ENCODE peak calls at places on chromosome 10, in ten cellular contexts. S, V, K, I, H, W, U, N, D and T are unnamed samples.

GRCh38 chr10:130174343-130174742 is 38.2 kb downstream of the GLRX3 start:
- DNase-seq in S (no peak), V (no peak), U (no peak), D (no peak), H (no peak), N (no peak), W (peak), I (no peak), K (no peak), T (no peak)

GRCh38 chr10:70652761-70653657 is 19.3 kb upstream of the ADAMTS14 start:
- DNase-seq in S (peak), W (peak), U (peak), H (peak), D (no peak), V (no peak), K (peak), I (no peak), N (no peak), T (peak)

GRCh38 chr10:22503315-22504090 is 158.2 kb downstream of the SPAG6 start:
- DNase-seq in S (no peak), N (no peak), K (no peak), I (no peak), H (no peak), W (peak), D (no peak), V (no peak), U (no peak), T (no peak)

GRCh38 chr10:49379596-49380410 is 16.1 kb downstream of the DRGX start:
- DNase-seq in D (no peak), S (no peak), N (no peak), I (no peak), V (peak), U (no peak), W (no peak), K (peak), H (no peak), T (no peak)

GRCh38 chr10:35446439-35446838 is 110.1 kb downstream of the CCNY start:
- DNase-seq in V (no peak), I (no peak), S (no peak), U (no peak), H (no peak), N (no peak), D (no peak), W (no peak), K (no peak), T (no peak)

GRCh38 chr10:103513383-103514060 is 20.0 kb downstream of the NEURL1 start:
- DNase-seq in V (no peak), H (no peak), N (no peak), S (no peak), W (no peak), U (peak), D (no peak), K (no peak), I (no peak), T (no peak)

GRCh38 chr10:4812952-4813351 is 13.1 kb upstream of the AKR1E2 start:
- DNase-seq in V (no peak), N (no peak), K (peak), D (peak), W (peak), U (no peak), S (peak), I (no peak), H (peak), T (peak)

GRCh38 chr10:104638861-104639594 is 2.1 kb upstream of the SORCS3 start:
- DNase-seq in W (no peak), V (peak), H (no peak), S (no peak), I (peak), U (peak), D (no peak), K (no peak), N (no peak), T (no peak)

GRCh38 chr10:61757525-61758397 is 95.0 kb downstream of the CABCOCO1 start:
- DNase-seq in N (no peak), U (no peak), K (peak), W (peak), H (peak), S (peak), V (no peak), I (no peak), D (no peak), T (peak)

GRCh38 chr10:120423350-120424197 is 33.5 kb upstream of the PLPP4 start:
- DNase-seq in D (peak), H (no peak), I (peak), S (no peak), V (peak), W (peak), K (peak), N (no peak), U (no peak), T (peak)

GRCh38 chr10:114917927-114918672 is 19.9 kb upstream of the TRUB1 start:
- DNase-seq in V (peak), W (peak), I (peak), K (peak), D (no peak), H (no peak), U (no peak), N (no peak), S (no peak), T (peak)

GRCh38 chr10:22615819-22616499 is 98.4 kb downstream of the PIP4K2A start:
- DNase-seq in S (no peak), N (peak), V (no peak), I (no peak), W (peak), U (peak), D (no peak), H (no peak), K (peak), T (no peak)

GRCh38 chr10:43903451-43903850 is 254.8 kb upstream of the ZNF32 start:
- DNase-seq in N (no peak), H (no peak), U (no peak), I (no peak), S (no peak), W (no peak), D (no peak), V (no peak), K (no peak), T (no peak)

GRCh38 chr10:104485632-104486031 is 132.0 kb downstream of the CFAP58 start:
- DNase-seq in U (no peak), W (no peak), N (no peak), K (no peak), V (peak), H (no peak), I (peak), D (no peak), S (no peak), T (no peak)

GRCh38 chr10:34769941-34770340 is 45.2 kb downstream of the PARD3 start:
- DNase-seq in U (no peak), H (no peak), D (no peak), W (no peak), K (no peak), S (no peak), I (no peak), N (no peak), V (no peak), T (no peak)

GRCh38 chr10:117188399-117188798 is 8.9 kb upstream of the KCNK18 start:
- DNase-seq in W (no peak), D (no peak), U (no peak), N (no peak), V (no peak), K (no peak), H (no peak), I (no peak), S (no peak), T (no peak)

GRCh38 chr10:1242975-1243374 is 186.8 kb downstream of the WDR37 start:
- DNase-seq in D (no peak), H (no peak), N (no peak), K (no peak), W (no peak), I (no peak), U (no peak), S (no peak), V (no peak), T (no peak)

GRCh38 chr10:82924711-82925110 is 1049.7 kb downstream of the NRG3 start:
- DNase-seq in H (no peak), D (no peak), U (no peak), S (no peak), W (no peak), K (no peak), V (no peak), N (no peak), I (no peak), T (no peak)

GRCh38 chr10:48364659-48365405 is 58.4 kb downstream of the MAPK8 start:
- DNase-seq in V (no peak), K (peak), N (no peak), D (no peak), S (no peak), U (no peak), H (peak), I (no peak), W (peak), T (peak)

GRCh38 chr10:132321726-132322125 is 10.3 kb upstream of the LRRC27 start:
- DNase-seq in I (no peak), N (no peak), K (no peak), H (no peak), W (no peak), D (no peak), V (no peak), S (no peak), U (no peak), T (no peak)

GRCh38 chr10:130234171-130234965 is 98.2 kb downstream of the GLRX3 start:
- DNase-seq in S (no peak), N (no peak), V (no peak), H (no peak), I (no peak), K (no peak), W (no peak), U (no peak), D (no peak), T (no peak)

GRCh38 chr10:119426699-119427098 is 115.8 kb downstream of the RGS10 start:
- DNase-seq in S (no peak), N (no peak), I (no peak), K (no peak), D (no peak), W (no peak), V (no peak), H (no peak), U (peak), T (no peak)

GRCh38 chr10:78925800-78926319 is 142.9 kb upstream of the ZMIZ1 start:
- DNase-seq in N (no peak), I (no peak), U (no peak), W (peak), V (no peak), H (peak), D (no peak), S (peak), K (peak), T (peak)

GRCh38 chr10:102400061-102400460 is 4.6 kb downstream of the NFKB2 start:
- DNase-seq in S (no peak), U (peak), I (no peak), H (no peak), W (no peak), V (no peak), N (no peak), D (no peak), K (no peak), T (no peak)
- H3K4me3 ChIP-seq in S (no peak), U (no peak), I (no peak), H (peak), W (peak), V (peak), N (peak), D (no peak), K (peak), T (no peak)

DNA sequence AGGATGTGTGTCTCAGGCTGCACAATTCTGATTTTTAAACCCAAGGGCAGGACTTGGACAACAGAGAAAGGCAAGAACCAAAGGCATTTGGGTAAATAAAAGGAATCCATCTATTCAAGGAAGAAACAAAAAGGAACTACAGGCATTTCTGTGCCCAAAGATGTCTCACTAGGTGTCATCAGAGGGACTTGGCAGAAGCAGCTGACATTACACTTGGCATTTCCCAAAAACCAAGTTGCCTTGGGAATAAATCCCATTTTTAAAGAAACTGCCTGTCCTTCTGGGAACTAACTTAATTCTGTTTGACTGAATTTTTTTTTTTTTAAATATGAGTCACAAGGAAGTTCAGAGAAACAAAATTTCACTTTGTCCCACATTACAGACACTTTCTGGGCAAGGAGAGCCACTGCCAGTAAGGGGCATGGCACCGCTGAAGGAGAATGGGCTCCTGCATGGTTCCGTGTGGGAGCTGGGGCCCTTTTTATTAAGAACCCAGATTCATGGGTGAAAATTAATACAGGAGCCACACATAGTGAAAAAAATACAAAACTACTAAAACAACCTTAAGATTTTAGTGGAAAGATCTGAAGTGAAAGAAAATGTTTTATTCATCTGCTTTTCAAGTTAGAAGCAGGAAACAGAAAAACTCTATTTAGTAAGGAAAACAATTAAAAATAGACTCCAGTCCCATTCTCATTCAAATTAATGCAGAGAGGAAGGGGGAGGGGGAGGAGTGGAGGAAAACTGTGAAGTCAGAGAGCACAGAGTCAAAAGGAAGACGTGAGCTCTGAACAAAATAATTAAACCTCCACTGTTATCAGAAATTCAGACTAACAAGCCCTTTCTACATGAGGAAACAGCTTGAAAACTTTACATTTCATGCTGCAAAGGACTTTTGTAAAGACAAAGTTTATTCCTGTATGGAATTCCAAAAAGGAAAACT is 118.4 kb upstream of the PDLIM1 start:
- DNase-seq in U (no peak), K (no peak), N (no peak), W (no peak), I (peak), S (no peak), H (no peak), V (peak), D (no peak), T (no peak)
- H3K4me3 ChIP-seq in U (no peak), K (no peak), N (no peak), W (no peak), I (no peak), S (no peak), H (no peak), V (peak), D (no peak), T (no peak)

GRCh38 chr10:124037784-124038183 is 55.6 kb downstream of the CHST15 start:
- DNase-seq in K (no peak), V (no peak), N (no peak), I (no peak), U (peak), D (no peak), H (no peak), S (no peak), W (no peak), T (no peak)
- H3K4me3 ChIP-seq in K (no peak), V (no peak), N (no peak), I (no peak), U (no peak), D (no peak), H (no peak), S (no peak), W (no peak), T (no peak)

DNA sequence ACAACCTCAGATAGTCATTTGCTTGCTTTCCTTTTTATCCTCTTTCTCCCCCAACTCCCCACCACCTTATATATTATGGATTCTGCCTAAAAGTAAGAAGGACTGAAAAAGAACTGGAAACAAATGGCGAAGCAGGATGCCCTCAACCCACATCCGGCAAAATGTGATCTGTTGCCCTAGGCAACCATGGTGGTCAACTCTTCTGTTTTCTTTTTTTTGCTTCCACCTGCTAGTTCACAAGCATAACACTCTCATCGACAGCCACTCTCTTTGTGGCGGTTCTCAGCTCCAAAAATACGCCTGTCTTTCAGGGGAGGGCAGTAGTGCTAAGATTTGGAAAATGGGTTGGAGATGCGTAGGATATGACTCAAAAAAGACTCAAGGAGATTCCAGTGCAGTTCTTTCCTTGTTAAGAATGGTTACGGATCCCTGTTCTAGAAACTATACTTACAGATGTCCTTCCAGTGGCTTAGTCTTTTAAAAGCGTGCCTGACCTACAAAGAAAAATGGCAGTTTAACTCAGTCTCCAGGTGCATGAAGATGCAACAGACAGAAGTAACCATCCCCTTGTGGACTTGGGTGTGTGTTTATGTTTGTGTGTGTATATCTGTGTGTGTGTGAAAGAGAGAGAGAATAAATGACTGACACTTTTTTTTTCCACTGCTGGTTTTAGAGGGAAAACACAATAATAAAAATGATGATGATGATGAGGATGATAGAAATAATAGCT is 10.7 kb downstream of the APBB1IP start:
- DNase-seq in K (no peak), I (no peak), W (no peak), N (peak), H (no peak), D (no peak), U (no peak), S (no peak), V (peak), T (no peak)
- H3K4me3 ChIP-seq in K (no peak), I (no peak), W (no peak), N (peak), H (no peak), D (no peak), U (no peak), S (no peak), V (no peak), T (no peak)

GRCh38 chr10:12628964-12629766 is 279.8 kb downstream of the CAMK1D start:
- DNase-seq in H (no peak), S (no peak), I (peak), V (no peak), N (no peak), D (no peak), W (peak), K (no peak), U (no peak), T (no peak)
- H3K4me3 ChIP-seq in H (no peak), S (no peak), I (no peak), V (no peak), N (no peak), D (no peak), W (no peak), K (no peak), U (no peak), T (no peak)